ENCODE peak calls at places on chromosomes 2 and 18, in six cellular contexts. One of them, this sample, is unnamed. For H3K4me1, the result is how much of the 10 kb centered on the place peaks cover.

GRCh38 chr2:96305979-96306308 is 598 bp upstream of the SNRNP200 start:
- DNase-seq in pancreas: no peak
- DNase-seq in spleen: peak
- DNase-seq in astrocyte: no peak
- DNase-seq in cardiac muscle cell: no peak
- DNase-seq in tibial nerve: no peak
- DNase-seq in this sample: no peak

GRCh38 chr2:7010376-7010775 is 93.2 kb downstream of the RNF144A start:
- DNase-seq in cardiac muscle cell: peak
- DNase-seq in pancreas: no peak
- DNase-seq in astrocyte: peak
- DNase-seq in spleen: no peak
- DNase-seq in tibial nerve: peak
- DNase-seq in this sample: no peak

GRCh38 chr18:11997466-11997865 is 16.2 kb downstream of the IMPA2 start:
- DNase-seq in cardiac muscle cell: no peak
- DNase-seq in pancreas: peak
- DNase-seq in tibial nerve: no peak
- DNase-seq in spleen: peak
- DNase-seq in astrocyte: no peak
- DNase-seq in this sample: no peak

GRCh38 chr2:6794484-6794883 is 71.2 kb downstream of the CMPK2 start:
- DNase-seq in pancreas: no peak
- DNase-seq in tibial nerve: no peak
- DNase-seq in cardiac muscle cell: no peak
- DNase-seq in astrocyte: no peak
- DNase-seq in spleen: no peak
- DNase-seq in this sample: no peak

GRCh38 chr2:15842771-15843666 is 97.3 kb upstream of the MYCN start:
- DNase-seq in tibial nerve: no peak
- DNase-seq in astrocyte: no peak
- DNase-seq in pancreas: no peak
- DNase-seq in spleen: no peak
- DNase-seq in cardiac muscle cell: no peak
- DNase-seq in this sample: no peak

GRCh38 chr2:234290671-234291070 is 206.2 kb downstream of the ARL4C start:
- DNase-seq in pancreas: no peak
- DNase-seq in tibial nerve: no peak
- DNase-seq in spleen: peak
- DNase-seq in cardiac muscle cell: no peak
- DNase-seq in astrocyte: no peak
- DNase-seq in this sample: no peak

GRCh38 chr18:77131100-77131651 is 1.4 kb downstream of the MBP start:
- DNase-seq in astrocyte: no peak
- DNase-seq in tibial nerve: peak
- DNase-seq in cardiac muscle cell: peak
- DNase-seq in spleen: peak
- DNase-seq in pancreas: no peak
- DNase-seq in this sample: peak

GRCh38 chr2:43343573-43344304 is 117.3 kb upstream of the ZFP36L2 start:
- DNase-seq in cardiac muscle cell: peak
- DNase-seq in astrocyte: peak
- DNase-seq in pancreas: peak
- DNase-seq in spleen: no peak
- DNase-seq in tibial nerve: peak
- DNase-seq in this sample: no peak

GRCh38 chr2:168136392-168136977 is 110.9 kb downstream of the STK39 start:
- DNase-seq in pancreas: no peak
- DNase-seq in cardiac muscle cell: peak
- DNase-seq in astrocyte: peak
- DNase-seq in tibial nerve: no peak
- DNase-seq in spleen: no peak
- DNase-seq in this sample: no peak

GRCh38 chr2:207133862-207134519 is 31.8 kb downstream of the KLF7 start:
- DNase-seq in spleen: no peak
- DNase-seq in astrocyte: peak
- DNase-seq in cardiac muscle cell: peak
- DNase-seq in tibial nerve: peak
- DNase-seq in pancreas: peak
- DNase-seq in this sample: peak

GRCh38 chr2:36561223-36561944 is 36.6 kb downstream of the FEZ2 start:
- DNase-seq in tibial nerve: no peak
- DNase-seq in pancreas: no peak
- DNase-seq in astrocyte: peak
- DNase-seq in spleen: no peak
- DNase-seq in cardiac muscle cell: peak
- DNase-seq in this sample: no peak

GRCh38 chr18:47461977-47462376 is 210.5 kb upstream of the SKOR2 start:
- DNase-seq in tibial nerve: no peak
- DNase-seq in spleen: no peak
- DNase-seq in astrocyte: no peak
- DNase-seq in cardiac muscle cell: no peak
- DNase-seq in pancreas: no peak
- DNase-seq in this sample: no peak

DNA sequence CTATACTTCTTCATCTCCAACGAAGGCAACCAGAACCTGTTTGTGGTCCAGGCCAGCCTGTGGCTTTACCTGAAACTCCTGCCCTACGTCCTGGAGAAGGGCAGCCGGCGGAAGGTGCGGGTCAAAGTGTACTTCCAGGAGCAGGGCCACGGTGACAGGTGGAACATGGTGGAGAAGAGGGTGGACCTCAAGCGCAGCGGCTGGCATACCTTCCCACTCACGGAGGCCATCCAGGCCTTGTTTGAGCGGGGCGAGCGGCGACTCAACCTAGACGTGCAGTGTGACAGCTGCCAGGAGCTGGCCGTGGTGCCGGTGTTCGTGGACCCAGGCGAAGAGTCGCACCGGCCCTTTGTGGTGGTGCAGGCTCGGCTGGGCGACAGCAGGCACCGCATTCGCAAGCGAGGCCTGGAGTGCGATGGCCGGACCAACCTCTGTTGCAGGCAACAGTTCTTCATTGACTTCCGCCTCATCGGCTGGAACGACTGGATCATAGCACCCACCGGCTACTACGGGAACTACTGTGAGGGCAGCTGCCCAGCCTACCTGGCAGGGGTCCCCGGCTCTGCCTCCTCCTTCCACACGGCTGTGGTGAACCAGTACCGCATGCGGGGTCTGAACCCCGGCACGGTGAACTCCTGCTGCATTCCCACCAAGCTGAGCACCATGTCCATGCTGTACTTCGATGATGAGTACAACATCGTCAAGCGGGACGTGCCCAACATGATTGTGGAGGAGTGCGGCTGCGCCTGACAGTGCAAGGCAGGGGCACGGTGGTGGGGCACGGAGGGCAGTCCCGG is 3.4 kb downstream of the INHBB start:
- DNase-seq in tibial nerve: no peak
- DNase-seq in cardiac muscle cell: no peak
- DNase-seq in spleen: no peak
- DNase-seq in astrocyte: no peak
- DNase-seq in pancreas: no peak
- DNase-seq in this sample: no peak
- H3K27ac ChIP-seq in tibial nerve: no peak
- H3K27ac ChIP-seq in cardiac muscle cell: no peak
- H3K27ac ChIP-seq in spleen: no peak
- H3K27ac ChIP-seq in astrocyte: no peak
- H3K27ac ChIP-seq in pancreas: no peak
- H3K27ac ChIP-seq in this sample: no peak

GRCh38 chr18:75226301-75226955 is 15.8 kb downstream of the TSHZ1 start:
- DNase-seq in astrocyte: no peak
- DNase-seq in spleen: peak
- DNase-seq in pancreas: no peak
- DNase-seq in tibial nerve: no peak
- DNase-seq in cardiac muscle cell: peak
- DNase-seq in this sample: no peak

GRCh38 chr18:75228967-75229366 is 18.4 kb downstream of the TSHZ1 start:
- DNase-seq in pancreas: no peak
- DNase-seq in cardiac muscle cell: no peak
- DNase-seq in astrocyte: no peak
- DNase-seq in spleen: no peak
- DNase-seq in tibial nerve: no peak
- DNase-seq in this sample: no peak

GRCh38 chr18:75227535-75227934 is 16.9 kb downstream of the TSHZ1 start:
- DNase-seq in pancreas: no peak
- DNase-seq in astrocyte: no peak
- DNase-seq in cardiac muscle cell: peak
- DNase-seq in tibial nerve: no peak
- DNase-seq in spleen: no peak
- DNase-seq in this sample: no peak

GRCh38 chr18:75229437-75229836 is 18.8 kb downstream of the TSHZ1 start:
- DNase-seq in tibial nerve: no peak
- DNase-seq in pancreas: no peak
- DNase-seq in spleen: peak
- DNase-seq in astrocyte: no peak
- DNase-seq in cardiac muscle cell: no peak
- DNase-seq in this sample: no peak

DNA sequence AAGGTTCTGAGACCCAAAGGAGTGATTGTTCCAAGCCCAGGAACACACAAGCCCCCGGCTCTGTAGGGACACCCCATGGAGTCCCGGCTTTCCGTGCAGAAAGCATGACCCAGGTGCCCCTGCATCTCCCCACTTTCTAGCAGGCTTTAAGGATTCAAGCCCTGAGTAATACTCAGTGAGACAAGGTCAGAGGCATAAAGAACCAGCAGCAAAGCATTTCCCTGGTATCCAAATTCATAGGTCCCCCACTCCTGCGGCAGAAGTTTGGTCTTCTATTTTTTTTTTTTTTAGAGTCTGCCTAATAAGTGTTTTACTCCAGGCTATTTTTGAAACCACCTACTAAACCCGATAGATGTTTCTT is 16.3 kb downstream of the TSHZ1 start:
- DNase-seq in spleen: no peak
- DNase-seq in tibial nerve: no peak
- DNase-seq in pancreas: no peak
- DNase-seq in astrocyte: no peak
- DNase-seq in cardiac muscle cell: no peak
- DNase-seq in this sample: no peak
- H3K4me1 ChIP-seq in spleen: half or more
- H3K4me1 ChIP-seq in tibial nerve: under half
- H3K4me1 ChIP-seq in pancreas: under half
- H3K4me1 ChIP-seq in astrocyte: under half
- H3K4me1 ChIP-seq in cardiac muscle cell: under half
- H3K4me1 ChIP-seq in this sample: under half

DNA sequence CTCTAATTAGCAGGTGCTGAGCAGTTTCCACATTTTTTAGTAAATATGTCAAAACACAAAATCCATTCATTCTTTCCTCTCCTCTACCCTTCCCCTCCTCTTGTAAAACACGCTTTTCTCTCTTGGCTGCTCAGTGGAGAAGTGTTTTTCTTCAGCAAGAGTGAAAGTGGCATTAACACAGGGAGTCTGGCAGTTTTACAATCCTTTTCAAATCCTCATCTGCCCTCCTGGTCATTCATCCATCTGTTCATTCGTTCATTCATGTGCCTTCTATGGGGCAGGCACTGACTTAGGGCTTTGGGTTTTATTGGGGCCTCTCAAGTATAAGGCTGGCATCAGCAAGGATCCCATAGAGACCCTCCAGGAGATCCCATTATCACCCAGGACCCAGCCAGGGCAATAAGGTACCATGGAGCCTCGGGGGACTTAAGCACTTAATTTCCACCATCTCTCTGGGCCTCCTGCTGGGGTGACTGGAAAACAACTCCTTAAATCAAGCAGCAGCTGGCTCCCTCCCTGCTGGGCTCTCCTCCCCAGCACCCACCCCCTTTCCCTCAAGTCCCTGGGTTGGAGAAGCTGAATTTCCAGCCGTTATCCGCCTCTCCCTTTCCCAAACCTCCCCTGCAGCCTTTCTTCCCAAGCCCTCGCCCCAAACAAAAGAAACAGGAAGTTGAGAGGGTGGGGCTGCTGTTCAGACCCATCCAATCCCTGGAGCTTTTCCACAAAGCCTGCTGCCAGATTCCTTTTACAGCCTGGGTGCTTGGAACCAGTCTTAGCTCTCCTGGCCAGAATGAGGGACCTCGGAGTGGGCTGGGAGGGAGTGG is 32.6 kb downstream of the MARCHF4 start:
- DNase-seq in spleen: no peak
- DNase-seq in tibial nerve: no peak
- DNase-seq in pancreas: no peak
- DNase-seq in cardiac muscle cell: peak
- DNase-seq in astrocyte: peak
- DNase-seq in this sample: no peak
- H3K27ac ChIP-seq in spleen: no peak
- H3K27ac ChIP-seq in tibial nerve: peak
- H3K27ac ChIP-seq in pancreas: no peak
- H3K27ac ChIP-seq in cardiac muscle cell: no peak
- H3K27ac ChIP-seq in astrocyte: peak
- H3K27ac ChIP-seq in this sample: no peak

GRCh38 chr2:70240599-70240998 is 7.8 kb downstream of the TIA1 start:
- DNase-seq in astrocyte: no peak
- DNase-seq in tibial nerve: no peak
- DNase-seq in cardiac muscle cell: no peak
- DNase-seq in pancreas: no peak
- DNase-seq in spleen: no peak
- DNase-seq in this sample: no peak
- H3K4me1 ChIP-seq in astrocyte: under half
- H3K4me1 ChIP-seq in tibial nerve: under half
- H3K4me1 ChIP-seq in cardiac muscle cell: under half
- H3K4me1 ChIP-seq in pancreas: under half
- H3K4me1 ChIP-seq in spleen: half or more
- H3K4me1 ChIP-seq in this sample: under half

DNA sequence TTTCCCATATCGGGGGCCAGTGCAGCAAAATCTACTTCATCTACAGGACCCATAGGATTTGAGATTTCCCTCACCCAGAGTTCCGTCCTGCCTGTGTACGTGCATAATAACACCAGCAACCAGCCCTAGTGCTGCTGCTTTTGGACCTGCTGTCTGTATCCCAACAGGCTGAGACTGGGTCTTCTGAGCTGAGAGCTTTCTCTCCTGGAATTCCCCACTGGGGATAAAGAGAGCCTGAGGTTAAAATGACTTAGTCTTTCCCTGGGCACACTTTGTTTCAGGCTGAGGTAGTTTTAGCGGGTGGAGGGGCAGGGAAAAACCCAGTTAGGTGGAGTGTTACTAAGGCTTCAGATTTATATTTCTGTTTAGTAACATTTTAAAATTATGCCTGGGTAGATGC is 62.5 kb downstream of the SERTAD2 start:
- DNase-seq in cardiac muscle cell: no peak
- DNase-seq in tibial nerve: no peak
- DNase-seq in spleen: no peak
- DNase-seq in astrocyte: no peak
- DNase-seq in pancreas: no peak
- DNase-seq in this sample: no peak
- H3K27ac ChIP-seq in cardiac muscle cell: no peak
- H3K27ac ChIP-seq in tibial nerve: no peak
- H3K27ac ChIP-seq in spleen: no peak
- H3K27ac ChIP-seq in astrocyte: no peak
- H3K27ac ChIP-seq in pancreas: no peak
- H3K27ac ChIP-seq in this sample: no peak